ENCODE peak calls at places on chromosomes 1 and 21, in eight cellular contexts. F is SHP77; B is activated T-helper 1 cell treated with anti-CD3 and anti-CD28 coated beads, Interleukin-12 subunit alpha, Interleukin-12 subunit beta, Interleukin-2, Interleukin-4 antibody, amounts not matched to agents 30 ng/mL and 10 ng/mL and 1 ng/mL, durations not matched to agents 14 hours and 24 hours and 36 hours; X is neural progenitor cell; Y is endothelial cell; E is fibroblast of the aortic adventitia; R is stimulated activated CD4-positive, alpha-beta T cell treated with anti-CD3 and anti-CD28 coated beads, TNF-alpha, amount 100 ng/mL, for 1 hour; P is CD4-positive, alpha-beta T cell. Z is an unnamed sample.

GRCh38 chr1:235901461-235901860 is 34.8 kb upstream of the LYST start:
- DNase-seq in P (no peak), B (no peak), Y (no peak), R (no peak), F (no peak), X (no peak), E (peak; percentile 66), Z (no peak)

GRCh38 chr1:56073614-56074356 is 505.6 kb downstream of the PLPP3 start:
- DNase-seq in E (peak; percentile 99), R (no peak), B (no peak), X (no peak), Y (no peak), F (no peak), P (no peak), Z (no peak)

GRCh38 chr1:14300991-14301703 is 297.3 kb upstream of the KAZN start:
- DNase-seq in R (no peak), F (no peak), B (no peak), Y (no peak), E (peak; percentile 6), P (no peak), X (no peak), Z (no peak)

GRCh38 chr1:94832446-94832845 is 12.3 kb downstream of the SLC44A3 start:
- DNase-seq in R (no peak), F (no peak), Y (no peak), P (no peak), X (no peak), B (no peak), E (peak; percentile 41), Z (no peak)

GRCh38 chr21:29817450-29817849 is 122.3 kb downstream of the GRIK1 start:
- DNase-seq in B (no peak), Y (no peak), X (no peak), P (no peak), F (no peak), R (no peak), E (no peak), Z (no peak)

GRCh38 chr1:161182214-161182613 is 4.9 kb upstream of the B4GALT3 start:
- DNase-seq in P (peak; percentile 54), Y (no peak), F (no peak), B (peak; percentile 55), X (no peak), R (peak; percentile 32), E (peak; percentile 57), Z (no peak)

GRCh38 chr1:172343246-172344099 is 77.0 kb upstream of the C1orf105 start:
- DNase-seq in B (no peak), P (no peak), X (no peak), R (no peak), F (no peak), E (peak; percentile 94), Y (no peak), Z (no peak)

GRCh38 chr21:38768385-38769071 is 37.2 kb upstream of the ETS2 start:
- DNase-seq in P (peak; percentile 37), E (peak; percentile 95), X (no peak), F (no peak), B (peak; percentile 24), Y (no peak), R (no peak), Z (no peak)

GRCh38 chr1:150560986-150561829 is 12.0 kb downstream of the ADAMTSL4 start:
- DNase-seq in X (peak; percentile 96), B (peak; percentile 80), P (peak; percentile 84), F (peak; percentile 98), E (peak; percentile 99), R (peak; percentile 62), Y (peak; percentile 95), Z (peak; percentile 66)

GRCh38 chr1:30273456-30273855 is 449.9 kb downstream of the MATN1 start:
- DNase-seq in E (no peak), F (no peak), P (no peak), Y (no peak), X (no peak), R (no peak), B (no peak), Z (no peak)

GRCh38 chr1:234262754-234263105 is 110.5 kb upstream of the COA6 start:
- DNase-seq in E (no peak), P (no peak), B (no peak), R (no peak), Y (no peak), F (no peak), X (no peak), Z (no peak)

GRCh38 chr1:159089184-159089791 is 12.7 kb upstream of the AIM2 start:
- DNase-seq in P (no peak), B (no peak), R (no peak), E (no peak), X (peak; percentile 43), F (no peak), Y (no peak), Z (no peak)

GRCh38 chr1:241356519-241357365 is at the start of gene RGS7:
- DNase-seq in B (no peak), X (peak; percentile 86), P (no peak), R (no peak), Y (peak; percentile 69), F (peak; percentile 82), E (peak; percentile 34), Z (no peak)